ENCODE peak calls at places on chromosomes 2 and 18, in six cellular contexts. W is lower lobe of right lung; B is GM06990; M is T-helper 9 cell; E is stimulated activated CD4-positive, alpha-beta T cell treated with anti-CD3 and anti-CD28 coated beads, Interleukin-4, amount 100 ng/mL, for 48 hours; F is CD4-positive, CD25-positive, alpha-beta regulatory T cell. Z is an unnamed sample.
A peak's percentile ranks its signal among the peaks of the same experiment; 100 is the strongest.

GRCh38 chr2:106104332-106105062 is 89.6 kb downstream of the UXS1 start:
- DNase-seq in W (no peak), B (no peak), M (peak; percentile 43), E (peak; percentile 33), F (peak; percentile 80), Z (peak; percentile 69)

GRCh38 chr2:28333606-28334526 is 58.8 kb upstream of the FOSL2 start:
- DNase-seq in W (no peak), B (no peak), M (no peak), E (no peak), F (no peak), Z (no peak)

GRCh38 chr2:182319556-182319955 is 107.3 kb downstream of the PDE1A start:
- DNase-seq in W (no peak), B (no peak), M (no peak), E (no peak), F (no peak), Z (no peak)

GRCh38 chr18:24322594-24323136 is 75.0 kb downstream of the OSBPL1A start:
- DNase-seq in W (no peak), B (no peak), M (no peak), E (no peak), F (no peak), Z (no peak)

GRCh38 chr18:54737986-54738385 is 90.3 kb upstream of the RAB27B start:
- DNase-seq in W (no peak), B (no peak), M (no peak), E (no peak), F (no peak), Z (no peak)

GRCh38 chr18:53324353-53324752 is 900.1 kb downstream of the MBD2 start:
- DNase-seq in W (no peak), B (no peak), M (no peak), E (no peak), F (no peak), Z (no peak)

GRCh38 chr18:35038881-35039491 is 2.2 kb upstream of the MAPRE2 start:
- DNase-seq in W (no peak), B (peak; percentile 33), M (no peak), E (no peak), F (no peak), Z (no peak)

GRCh38 chr2:183998797-183999190 is 599.5 kb upstream of the ZNF804A start:
- DNase-seq in W (no peak), B (no peak), M (no peak), E (no peak), F (no peak), Z (no peak)

GRCh38 chr2:121902171-121902591 is 146.7 kb downstream of the TSN start:
- DNase-seq in W (no peak), B (no peak), M (no peak), E (no peak), F (no peak), Z (no peak)

GRCh38 chr18:3689091-3689490 is 239.1 kb downstream of the TGIF1 start:
- DNase-seq in W (no peak), B (no peak), M (no peak), E (no peak), F (no peak), Z (no peak)

GRCh38 chr2:226074391-226074790 is 674.9 kb downstream of the NYAP2 start:
- DNase-seq in W (no peak), B (no peak), M (no peak), E (no peak), F (no peak), Z (no peak)

GRCh38 chr2:3634631-3635091 is 23.3 kb upstream of the ALLC start:
- DNase-seq in W (no peak), B (no peak), M (no peak), E (no peak), F (no peak), Z (no peak)